ENCODE peak calls at places on chromosomes 5 and 9, in four cellular contexts. D is astrocyte of the cerebellum, A is prostate gland, K is pancreas. S is an unnamed sample.

GRCh38 chr5:43369651-43370050 is 42.5 kb downstream of the CCL28 start:
- DNase-seq in D (no peak), A (no peak), K (no peak), S (no peak)

GRCh38 chr5:159887050-159887449 is 29.2 kb upstream of the ADRA1B start:
- DNase-seq in D (peak), A (no peak), K (no peak), S (no peak)

GRCh38 chr5:180785151-180785781 is 17.3 kb downstream of the MGAT1 start:
- DNase-seq in D (no peak), A (no peak), K (no peak), S (no peak)

GRCh38 chr5:41925555-41925946 is 470 bp downstream of the FBXO4 start:
- DNase-seq in D (no peak), A (peak), K (no peak), S (no peak)

GRCh38 chr5:171318026-171318425 is 9.0 kb downstream of the TLX3 start:
- DNase-seq in D (no peak), A (no peak), K (no peak), S (no peak)

GRCh38 chr9:78261403-78262001 is 25.6 kb downstream of the CEP78 start:
- DNase-seq in D (peak), A (no peak), K (no peak), S (no peak)

GRCh38 chr9:27413507-27414214 is 110.4 kb upstream of the IFNK start:
- DNase-seq in D (no peak), A (no peak), K (no peak), S (no peak)

GRCh38 chr9:105243015-105243686 is 1.3 kb upstream of the SLC44A1 start:
- DNase-seq in D (no peak), A (no peak), K (no peak), S (peak)

GRCh38 chr5:57259704-57260103 is 85.8 kb downstream of the GPBP1 start:
- DNase-seq in D (no peak), A (no peak), K (no peak), S (no peak)

GRCh38 chr9:110932883-110933282 is 105.4 kb downstream of the LPAR1 start:
- DNase-seq in D (no peak), A (no peak), K (no peak), S (no peak)

GRCh38 chr9:89477811-89478583 is 19.9 kb downstream of the SEMA4D start:
- DNase-seq in D (peak), A (peak), K (peak), S (peak)

GRCh38 chr9:94804316-94804715 is 77.8 kb downstream of the AOPEP start:
- DNase-seq in D (no peak), A (no peak), K (no peak), S (no peak)

GRCh38 chr9:88187631-88188030 is 49.4 kb upstream of the SPATA31C2 start:
- DNase-seq in D (no peak), A (no peak), K (no peak), S (no peak)

GRCh38 chr5:54717870-54718269 is 200.3 kb downstream of the SNX18 start:
- DNase-seq in D (no peak), A (no peak), K (no peak), S (no peak)

GRCh38 chr5:168301593-168302388 is 10.3 kb downstream of the WWC1 start:
- DNase-seq in D (no peak), A (no peak), K (no peak), S (no peak)

GRCh38 chr9:86907346-86907745 is 40.0 kb downstream of the GAS1 start:
- DNase-seq in D (peak), A (no peak), K (no peak), S (no peak)

GRCh38 chr5:158049459-158049858 is 190.5 kb upstream of the CLINT1 start:
- DNase-seq in D (no peak), A (no peak), K (no peak), S (no peak)

GRCh38 chr5:159082491-159082890 is 17.2 kb downstream of the EBF1 start:
- DNase-seq in D (no peak), A (no peak), K (no peak), S (no peak)

GRCh38 chr9:1102010-1102712 is 52.0 kb downstream of the DMRT2 start:
- DNase-seq in D (no peak), A (no peak), K (no peak), S (no peak)

GRCh38 chr5:119083679-119084078 is 12.8 kb downstream of the DMXL1 start:
- DNase-seq in D (no peak), A (no peak), K (no peak), S (no peak)
- TF ChIP-seq CTCF in D (no peak), A (no peak), K (no peak), S (no peak)

GRCh38 chr9:134378901-134379338 is 52.7 kb downstream of the RXRA start:
- DNase-seq in D (no peak), A (peak), K (no peak), S (no peak)
- H3K4me3 ChIP-seq in D (no peak), A (no peak), K (no peak), S (no peak)

GRCh38 chr9:93167185-93167584 is 16.8 kb upstream of the WNK2 start:
- DNase-seq in D (no peak), A (no peak), K (no peak), S (no peak)
- TF ChIP-seq CTCF in D (no peak), A (no peak), K (no peak), S (no peak)

GRCh38 chr9:97853056-97853843 is at the start of gene FOXE1:
- DNase-seq in D (no peak), A (no peak), K (peak), S (no peak)
- H3K4me3 ChIP-seq in D (peak), A (peak), K (peak), S (no peak)

GRCh38 chr9:75851917-75852316 is 38.6 kb upstream of the PCSK5 start:
- DNase-seq in D (no peak), A (no peak), K (no peak), S (no peak)

GRCh38 chr9:75850459-75851200 is 39.8 kb upstream of the PCSK5 start:
- DNase-seq in D (no peak), A (no peak), K (no peak), S (no peak)

GRCh38 chr9:75858497-75859092 is 31.9 kb upstream of the PCSK5 start:
- DNase-seq in D (no peak), A (no peak), K (no peak), S (no peak)

GRCh38 chr9:75852746-75853145 is 37.7 kb upstream of the PCSK5 start:
- DNase-seq in D (no peak), A (no peak), K (no peak), S (no peak)

DNA sequence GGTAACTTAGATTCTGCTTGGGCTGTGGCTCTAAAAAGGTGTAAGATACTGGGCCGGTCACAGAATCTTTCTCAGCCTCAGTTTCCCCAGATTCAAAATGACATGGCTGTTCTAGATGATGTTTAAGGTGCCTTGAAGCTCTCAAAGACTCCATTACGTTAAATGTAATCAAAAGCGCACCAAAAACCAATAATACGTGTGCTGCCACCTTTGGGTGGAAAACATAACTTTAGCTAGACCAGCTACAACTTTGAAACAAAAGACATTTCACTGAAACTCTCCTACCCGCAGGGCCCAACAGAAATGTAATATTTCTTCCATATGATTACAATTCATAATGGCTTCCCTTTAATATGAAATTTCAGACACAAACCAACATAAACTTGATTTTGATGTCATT is 35.0 kb upstream of the PCSK5 start:
- DNase-seq in D (peak), A (no peak), K (no peak), S (peak)
- TF ChIP-seq CTCF in D (peak), A (no peak), K (peak), S (no peak)

GRCh38 chr9:127744407-127745110 is 9.5 kb upstream of the TOR2A start:
- DNase-seq in D (no peak), A (no peak), K (no peak), S (no peak)

GRCh38 chr9:127738666-127739065 is 3.6 kb upstream of the TOR2A start:
- DNase-seq in D (no peak), A (no peak), K (no peak), S (no peak)

GRCh38 chr9:127739614-127740322 is 4.7 kb upstream of the TOR2A start:
- DNase-seq in D (no peak), A (peak), K (no peak), S (no peak)

GRCh38 chr9:127742435-127743088 is 7.5 kb upstream of the TOR2A start:
- DNase-seq in D (peak), A (no peak), K (no peak), S (peak)

DNA sequence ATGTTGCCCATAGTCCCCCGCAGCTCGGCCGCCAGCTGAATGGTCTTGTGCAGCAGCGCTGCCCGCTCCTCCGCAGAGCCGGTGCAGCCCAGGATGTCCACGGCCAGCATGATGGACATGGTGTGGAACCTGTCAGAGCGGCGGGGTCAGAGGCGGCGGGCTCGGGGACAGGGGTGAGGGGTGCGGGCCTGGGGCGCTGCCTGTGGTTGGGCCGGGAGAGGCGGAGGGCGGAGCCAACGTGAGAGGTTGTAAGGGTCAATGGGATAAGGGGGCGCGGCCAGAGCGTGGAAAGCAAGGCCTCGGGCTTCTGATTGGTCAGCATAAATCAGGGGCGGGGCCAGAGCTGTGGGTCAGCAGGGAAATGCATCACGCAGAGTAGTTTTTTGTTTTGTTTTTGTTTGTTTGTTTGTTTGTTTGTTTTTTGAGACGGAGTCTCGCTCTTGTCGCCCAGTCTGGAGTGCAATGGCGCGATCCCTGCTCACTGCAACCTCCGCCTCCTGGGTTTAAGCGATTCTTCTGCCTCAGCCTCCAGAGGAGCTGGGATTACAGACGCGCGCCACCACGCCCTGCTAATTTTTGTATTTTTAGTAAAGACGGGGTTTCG is 6.8 kb upstream of the TOR2A start:
- DNase-seq in D (no peak), A (no peak), K (peak), S (no peak)
- H3K4me3 ChIP-seq in D (peak), A (no peak), K (peak), S (peak)

DNA sequence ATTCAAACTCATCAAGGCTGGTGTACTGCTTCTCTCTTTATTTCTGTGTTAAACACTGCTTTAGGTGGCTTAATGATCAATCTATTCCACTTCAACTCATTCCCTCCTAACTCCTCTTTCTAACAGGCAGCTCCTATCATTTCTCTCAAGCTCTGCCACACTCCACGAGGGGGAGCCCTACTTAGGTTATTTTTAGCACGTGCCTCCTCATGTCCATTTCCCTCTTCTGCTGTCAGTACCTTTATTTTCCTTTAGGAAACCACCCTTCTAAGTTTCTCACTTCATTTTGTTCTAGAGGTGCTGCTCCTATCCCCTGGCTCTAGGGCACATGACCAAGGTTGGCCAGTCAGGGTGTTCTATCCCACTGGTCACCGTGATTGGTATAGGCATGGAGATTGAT is 6.7 kb upstream of the BRINP1 start:
- DNase-seq in D (no peak), A (no peak), K (no peak), S (no peak)
- TF ChIP-seq CTCF in D (peak), A (peak), K (no peak), S (no peak)